ENCODE peak calls at places on chromosome 9, in eight cellular contexts. E is spleen, P is astrocyte, J is esophagus squamous epithelium, G is A549, L is gastrocnemius medialis, H is fibroblast of lung, Q is iPS DF 6.9. D is an unnamed sample. For H3K4me1, the result is how much of the 10 kb centered on the place peaks cover.

GRCh38 chr9:78272307-78272706 is 24.6 kb upstream of the PSAT1 start:
- DNase-seq in P (no peak), J (no peak), L (no peak), H (no peak), Q (no peak), G (no peak), E (no peak), D (no peak)

GRCh38 chr9:135521608-135522095 is 412 bp downstream of the LCN1 start:
- DNase-seq in Q (no peak), E (no peak), L (no peak), G (no peak), P (no peak), J (no peak), H (no peak), D (peak)

GRCh38 chr9:16921855-16922254 is 51.4 kb upstream of the BNC2 start:
- DNase-seq in J (no peak), Q (no peak), L (no peak), G (peak), E (no peak), P (peak), H (peak), D (no peak)

GRCh38 chr9:77751341-77752091 is 103.4 kb upstream of the GNA14 start:
- DNase-seq in J (no peak), P (peak), H (peak), G (peak), L (no peak), E (no peak), Q (peak), D (no peak)

GRCh38 chr9:10793306-10793705 is 180.5 kb upstream of the PTPRD start:
- DNase-seq in G (no peak), Q (no peak), P (no peak), H (no peak), E (no peak), L (no peak), J (no peak), D (no peak)

GRCh38 chr9:98097836-98098235 is 21.2 kb downstream of the TRIM14 start:
- DNase-seq in Q (no peak), L (no peak), E (no peak), G (no peak), H (no peak), J (no peak), P (no peak), D (no peak)

GRCh38 chr9:93202919-93203712 is 19.2 kb downstream of the WNK2 start:
- DNase-seq in G (no peak), Q (no peak), P (no peak), H (no peak), J (no peak), E (peak), L (no peak), D (no peak)

GRCh38 chr9:27194401-27195091 is 85.5 kb downstream of the TEK start:
- DNase-seq in J (no peak), Q (no peak), E (no peak), L (no peak), G (peak), P (peak), H (peak), D (no peak)

GRCh38 chr9:116733010-116733641 is 46.0 kb downstream of the TRIM32 start:
- DNase-seq in G (no peak), J (no peak), L (no peak), H (no peak), Q (no peak), E (no peak), P (no peak), D (no peak)

GRCh38 chr9:92725266-92725545 is 39.4 kb downstream of the BICD2 start:
- DNase-seq in H (no peak), E (no peak), J (no peak), Q (no peak), G (no peak), P (no peak), L (no peak), D (no peak)

GRCh38 chr9:33908749-33909148 is 91.8 kb downstream of the UBE2R2 start:
- DNase-seq in Q (no peak), P (no peak), E (no peak), G (no peak), L (no peak), H (no peak), J (no peak), D (no peak)

GRCh38 chr9:86093788-86094555 is 5.4 kb downstream of the GOLM1 start:
- DNase-seq in G (peak), P (no peak), E (no peak), L (no peak), Q (no peak), H (peak), J (no peak), D (no peak)

GRCh38 chr9:14677396-14677795 is 15.8 kb downstream of the ZDHHC21 start:
- DNase-seq in Q (no peak), G (no peak), P (no peak), E (no peak), H (no peak), L (no peak), J (no peak), D (no peak)

GRCh38 chr9:38000332-38000731 is 68.7 kb downstream of the SHB start:
- DNase-seq in E (no peak), L (no peak), G (no peak), J (no peak), Q (no peak), H (no peak), P (no peak), D (no peak)
- H3K4me1 ChIP-seq in E (under half), L (under half), G (under half), J (under half), Q (under half), H (under half), P (under half), D (under half)

GRCh38 chr9:90988318-90988717 is 186.7 kb downstream of the SYK start:
- DNase-seq in H (peak), E (no peak), J (no peak), L (no peak), G (no peak), P (peak), Q (no peak), D (no peak)

GRCh38 chr9:90981726-90982125 is 180.1 kb downstream of the SYK start:
- DNase-seq in E (no peak), J (no peak), P (no peak), Q (no peak), G (no peak), L (no peak), H (no peak), D (no peak)

GRCh38 chr9:90983394-90983793 is 181.8 kb downstream of the SYK start:
- DNase-seq in J (no peak), G (no peak), P (no peak), L (no peak), H (no peak), Q (no peak), E (no peak), D (no peak)

GRCh38 chr9:90987566-90987965 is 185.9 kb downstream of the SYK start:
- DNase-seq in J (no peak), H (no peak), E (no peak), Q (no peak), L (no peak), G (no peak), P (no peak), D (no peak)

DNA sequence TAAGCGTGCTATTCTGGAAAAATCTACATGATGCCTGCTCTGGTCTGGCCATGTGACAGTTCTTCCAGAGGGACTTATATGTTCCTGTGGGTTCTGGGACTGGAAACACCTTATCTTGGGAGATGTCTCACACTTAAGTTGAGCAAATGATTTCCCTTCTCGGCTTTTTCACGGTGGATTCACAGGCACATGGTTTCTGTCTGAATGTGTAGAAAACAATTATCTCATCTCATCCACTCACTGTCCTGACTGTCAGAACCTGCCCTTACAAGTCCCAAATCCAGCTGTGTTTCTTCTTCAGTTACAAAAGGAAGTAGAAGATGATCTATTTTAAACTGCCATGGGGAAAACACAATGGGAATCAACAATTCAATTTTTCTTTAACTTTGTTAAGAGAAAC is 184.0 kb downstream of the SYK start:
- DNase-seq in H (peak), Q (no peak), P (no peak), E (no peak), L (no peak), G (no peak), J (no peak), D (no peak)
- H3K27ac ChIP-seq in H (no peak), Q (no peak), P (no peak), E (no peak), L (no peak), G (no peak), J (no peak), D (no peak)

GRCh38 chr9:37144762-37145161 is 24.4 kb downstream of the ZCCHC7 start:
- DNase-seq in L (no peak), E (no peak), Q (no peak), H (peak), P (peak), J (no peak), G (no peak), D (no peak)

GRCh38 chr9:37149646-37150308 is 29.4 kb downstream of the ZCCHC7 start:
- DNase-seq in Q (no peak), G (no peak), L (no peak), H (no peak), P (no peak), J (no peak), E (no peak), D (no peak)

GRCh38 chr9:37141015-37141414 is 20.6 kb downstream of the ZCCHC7 start:
- DNase-seq in J (no peak), E (no peak), Q (no peak), L (no peak), G (no peak), H (no peak), P (no peak), D (no peak)

GRCh38 chr9:37148181-37148580 is 27.8 kb downstream of the ZCCHC7 start:
- DNase-seq in P (no peak), E (no peak), L (no peak), G (no peak), H (no peak), Q (no peak), J (no peak), D (no peak)

GRCh38 chr9:37146372-37146771 is 26.0 kb downstream of the ZCCHC7 start:
- DNase-seq in G (no peak), Q (no peak), E (no peak), J (no peak), L (no peak), P (no peak), H (no peak), D (no peak)
- H3K4me3 ChIP-seq in G (no peak), Q (no peak), E (no peak), J (no peak), L (no peak), P (no peak), H (no peak), D (no peak)

DNA sequence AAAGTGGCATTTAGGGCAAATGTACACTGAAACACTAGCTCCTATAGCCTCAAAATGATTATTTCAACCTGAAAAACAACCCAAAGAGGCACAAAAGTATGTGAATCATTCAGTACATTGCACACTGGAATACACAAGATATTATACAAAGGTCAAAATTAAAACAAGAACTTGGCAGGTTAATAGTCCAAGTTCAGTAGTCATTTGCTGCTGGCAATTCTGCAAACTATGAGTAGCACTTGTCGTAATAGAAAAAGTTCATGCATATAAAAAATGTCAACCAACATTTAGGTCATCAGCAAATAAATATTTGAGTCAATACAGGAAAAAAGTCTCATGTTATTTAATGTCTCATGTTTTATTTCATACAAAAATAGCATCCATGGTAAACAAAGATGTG is 98.7 kb downstream of the LPAR1 start:
- DNase-seq in H (no peak), Q (no peak), P (no peak), L (no peak), J (no peak), E (no peak), G (no peak), D (no peak)
- H3K4me1 ChIP-seq in H (under half), Q (under half), P (under half), L (under half), J (under half), E (under half), G (under half), D (under half)

GRCh38 chr9:115649991-115650472 is 503.6 kb upstream of the PAPPA start:
- DNase-seq in L (peak), P (peak), E (no peak), G (no peak), H (peak), Q (no peak), J (no peak), D (peak)

GRCh38 chr9:115653231-115653630 is 500.4 kb upstream of the PAPPA start:
- DNase-seq in E (no peak), L (no peak), J (no peak), G (no peak), Q (no peak), P (peak), H (peak), D (no peak)

GRCh38 chr9:115650768-115651167 is 502.8 kb upstream of the PAPPA start:
- DNase-seq in P (peak), J (no peak), L (no peak), H (peak), E (no peak), Q (no peak), G (no peak), D (no peak)

GRCh38 chr9:115651456-115651855 is 502.1 kb upstream of the PAPPA start:
- DNase-seq in H (peak), J (no peak), Q (no peak), E (no peak), P (no peak), L (no peak), G (no peak), D (no peak)
- H3K27ac ChIP-seq in H (peak), J (peak), Q (no peak), E (no peak), P (peak), L (peak), G (no peak), D (peak)

DNA sequence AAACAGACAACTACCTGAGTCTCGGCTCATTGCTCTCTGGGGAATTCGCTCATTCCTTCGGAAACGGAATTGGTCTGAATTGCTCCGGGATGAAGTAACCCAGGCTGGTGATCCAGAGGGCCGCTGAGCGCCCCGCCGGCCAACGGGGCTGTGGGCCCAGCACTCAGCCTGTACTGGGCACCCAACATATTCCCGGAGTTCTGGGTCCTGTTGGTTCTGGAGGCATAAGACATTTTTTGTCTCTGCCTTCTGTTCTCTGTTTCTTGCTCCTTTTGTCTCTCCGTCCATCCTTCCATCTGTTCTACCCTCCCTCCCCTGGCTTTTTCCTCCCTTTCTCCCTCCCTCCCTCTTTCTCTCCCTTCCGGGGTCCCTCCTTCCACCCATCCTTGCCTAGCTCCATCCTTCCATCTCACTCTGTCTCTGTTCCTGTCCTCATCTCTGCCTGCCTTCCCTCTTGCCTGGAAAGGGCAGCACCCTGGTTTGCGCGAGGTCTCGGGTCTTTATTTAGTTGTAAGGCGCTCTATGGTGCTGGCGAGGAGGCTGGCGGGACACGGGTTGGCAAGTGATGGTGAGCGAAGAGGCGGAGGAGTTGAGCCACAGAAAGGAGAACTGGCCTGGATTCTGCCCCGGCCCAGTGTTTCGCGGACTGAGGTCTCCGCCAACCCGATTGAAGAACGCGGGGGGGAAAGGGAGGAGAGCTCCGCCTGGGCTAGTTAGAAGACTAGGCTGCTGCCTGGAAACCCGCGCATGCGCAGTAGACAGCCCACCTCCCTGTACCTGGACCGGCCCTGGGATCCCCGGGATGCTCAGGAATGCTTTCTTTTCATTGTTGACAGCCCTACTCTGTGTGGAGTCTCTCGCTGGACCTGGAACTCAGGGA is 1468.0 kb downstream of the FOXD4L5 start:
- DNase-seq in E (peak), H (peak), L (peak), J (no peak), P (peak), G (peak), Q (peak), D (peak)
- H3K4me3 ChIP-seq in E (peak), H (peak), L (no peak), J (peak), P (peak), G (no peak), Q (peak), D (no peak)

GRCh38 chr9:713046-713445 is 128.5 kb upstream of the DMRT1 start:
- DNase-seq in J (no peak), P (no peak), L (no peak), E (no peak), G (no peak), Q (no peak), H (no peak), D (no peak)
- H3K4me1 ChIP-seq in J (under half), P (under half), L (half or more), E (under half), G (under half), Q (under half), H (under half), D (under half)

GRCh38 chr9:89687848-89688247 is 83.0 kb downstream of the GADD45G start:
- DNase-seq in G (no peak), Q (no peak), E (no peak), L (no peak), J (no peak), P (no peak), H (no peak), D (no peak)

GRCh38 chr9:89686134-89686533 is 81.3 kb downstream of the GADD45G start:
- DNase-seq in H (no peak), J (no peak), P (no peak), L (no peak), G (no peak), Q (no peak), E (no peak), D (no peak)

GRCh38 chr9:89685698-89686097 is 80.9 kb downstream of the GADD45G start:
- DNase-seq in P (no peak), E (no peak), Q (no peak), J (no peak), G (no peak), L (no peak), H (no peak), D (no peak)

GRCh38 chr9:89687216-89687615 is 82.4 kb downstream of the GADD45G start:
- DNase-seq in H (no peak), G (no peak), P (no peak), Q (no peak), J (no peak), L (no peak), E (no peak), D (no peak)

GRCh38 chr9:89686621-89687020 is 81.8 kb downstream of the GADD45G start:
- DNase-seq in J (no peak), E (no peak), P (no peak), Q (no peak), G (no peak), L (no peak), H (no peak), D (no peak)
- H3K27ac ChIP-seq in J (peak), E (no peak), P (no peak), Q (no peak), G (peak), L (no peak), H (no peak), D (no peak)

GRCh38 chr9:137461663-137462395 is 2.7 kb upstream of the NSMF start:
- DNase-seq in J (no peak), H (peak), G (peak), P (no peak), E (peak), L (peak), Q (no peak), D (no peak)

GRCh38 chr9:137462396-137463193 is 3.5 kb upstream of the NSMF start:
- DNase-seq in G (no peak), P (no peak), H (no peak), J (no peak), Q (no peak), E (no peak), L (peak), D (no peak)

GRCh38 chr9:137460363-137461315 is 1.5 kb upstream of the NSMF start:
- DNase-seq in Q (no peak), P (no peak), J (no peak), H (no peak), L (peak), E (peak), G (no peak), D (no peak)

GRCh38 chr9:137459601-137460362 is 648 bp upstream of the NSMF start:
- DNase-seq in Q (no peak), J (no peak), E (no peak), G (no peak), P (no peak), L (peak), H (no peak), D (no peak)

DNA sequence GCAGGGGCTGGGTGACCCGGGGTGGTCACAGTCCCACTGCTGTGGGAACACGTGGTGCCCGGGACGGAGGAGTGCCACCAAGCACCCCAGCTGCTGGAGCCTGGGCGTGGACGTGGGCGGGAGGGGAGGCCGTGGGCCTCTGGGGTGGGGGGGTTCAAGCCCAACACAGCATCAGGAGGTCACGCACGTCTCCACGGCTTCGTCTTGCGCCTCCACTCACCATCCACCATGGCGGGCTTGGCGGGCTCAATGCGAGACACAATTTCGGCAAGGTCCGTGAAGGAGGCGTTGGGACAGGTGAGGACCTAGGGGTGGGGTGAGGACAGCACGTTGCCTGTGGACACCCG is 2.2 kb upstream of the NSMF start:
- DNase-seq in Q (no peak), P (no peak), G (no peak), H (no peak), J (no peak), E (no peak), L (no peak), D (no peak)
- H3K4me3 ChIP-seq in Q (no peak), P (no peak), G (no peak), H (no peak), J (peak), E (no peak), L (no peak), D (no peak)